ENCODE peak calls at places on chromosomes 1 and 21, in four cellular contexts. One of them, this sample, is unnamed.

GRCh38 chr1:22918644-22919043 is 54.0 kb downstream of the LACTBL1 start:
- DNase-seq in ovary: no peak
- DNase-seq in adrenal gland: no peak
- DNase-seq in right cardiac atrium: no peak
- DNase-seq in this sample: no peak

GRCh38 chr1:19034721-19035120 is 78.2 kb upstream of the IFFO2 start:
- DNase-seq in ovary: no peak
- DNase-seq in adrenal gland: no peak
- DNase-seq in right cardiac atrium: no peak
- DNase-seq in this sample: peak

GRCh38 chr1:54413295-54413694 is 7.1 kb upstream of the SSBP3 start:
- DNase-seq in ovary: peak
- DNase-seq in adrenal gland: peak
- DNase-seq in right cardiac atrium: peak
- DNase-seq in this sample: peak

GRCh38 chr1:43267818-43268425 is 1.9 kb upstream of the TMEM125 start:
- DNase-seq in ovary: no peak
- DNase-seq in adrenal gland: no peak
- DNase-seq in right cardiac atrium: no peak
- DNase-seq in this sample: no peak

GRCh38 chr1:155178441-155179106 is 4.9 kb downstream of the TRIM46 start:
- DNase-seq in ovary: peak
- DNase-seq in adrenal gland: peak
- DNase-seq in right cardiac atrium: peak
- DNase-seq in this sample: peak

GRCh38 chr1:119353851-119354250 is 14.7 kb upstream of the HAO2 start:
- DNase-seq in ovary: no peak
- DNase-seq in adrenal gland: no peak
- DNase-seq in right cardiac atrium: no peak
- DNase-seq in this sample: no peak

GRCh38 chr1:117059334-117059677 is 820 bp upstream of the TTF2 start:
- DNase-seq in ovary: peak
- DNase-seq in adrenal gland: peak
- DNase-seq in right cardiac atrium: peak
- DNase-seq in this sample: peak

GRCh38 chr1:114153051-114153620 is 533 bp downstream of the SYT6 start:
- DNase-seq in ovary: peak
- DNase-seq in adrenal gland: peak
- DNase-seq in right cardiac atrium: peak
- DNase-seq in this sample: peak

GRCh38 chr1:55134152-55134808 is 80.9 kb downstream of the USP24 start:
- DNase-seq in ovary: no peak
- DNase-seq in adrenal gland: no peak
- DNase-seq in right cardiac atrium: no peak
- DNase-seq in this sample: no peak

GRCh38 chr1:155978325-155978972 is at the start of gene ARHGEF2:
- DNase-seq in ovary: peak
- DNase-seq in adrenal gland: peak
- DNase-seq in right cardiac atrium: peak
- DNase-seq in this sample: peak

GRCh38 chr1:225896937-225897549 is 8.1 kb upstream of the LEFTY1 start:
- DNase-seq in ovary: no peak
- DNase-seq in adrenal gland: no peak
- DNase-seq in right cardiac atrium: no peak
- DNase-seq in this sample: peak

GRCh38 chr1:63148825-63149645 is 173.3 kb upstream of the FOXD3 start:
- DNase-seq in ovary: no peak
- DNase-seq in adrenal gland: peak
- DNase-seq in right cardiac atrium: no peak
- DNase-seq in this sample: no peak

GRCh38 chr1:112710586-112710985 is 3.7 kb upstream of the RHOC start:
- DNase-seq in ovary: no peak
- DNase-seq in adrenal gland: no peak
- DNase-seq in right cardiac atrium: no peak
- DNase-seq in this sample: no peak

GRCh38 chr1:169483500-169483966 is 2.2 kb downstream of the SLC19A2 start:
- DNase-seq in ovary: no peak
- DNase-seq in adrenal gland: peak
- DNase-seq in right cardiac atrium: no peak
- DNase-seq in this sample: no peak

GRCh38 chr1:7615138-7615537 is 156.0 kb upstream of the VAMP3 start:
- DNase-seq in ovary: peak
- DNase-seq in adrenal gland: no peak
- DNase-seq in right cardiac atrium: no peak
- DNase-seq in this sample: peak

GRCh38 chr1:39695011-39695410 is 3.8 kb upstream of the HPCAL4 start:
- DNase-seq in ovary: no peak
- DNase-seq in adrenal gland: no peak
- DNase-seq in right cardiac atrium: no peak
- DNase-seq in this sample: no peak

GRCh38 chr21:42525228-42525604 is 11.6 kb downstream of the SLC37A1 start:
- DNase-seq in ovary: peak
- DNase-seq in adrenal gland: peak
- DNase-seq in right cardiac atrium: no peak
- DNase-seq in this sample: no peak

GRCh38 chr21:36690637-36691538 is 8.0 kb upstream of the SIM2 start:
- DNase-seq in ovary: no peak
- DNase-seq in adrenal gland: no peak
- DNase-seq in right cardiac atrium: no peak
- DNase-seq in this sample: no peak

DNA sequence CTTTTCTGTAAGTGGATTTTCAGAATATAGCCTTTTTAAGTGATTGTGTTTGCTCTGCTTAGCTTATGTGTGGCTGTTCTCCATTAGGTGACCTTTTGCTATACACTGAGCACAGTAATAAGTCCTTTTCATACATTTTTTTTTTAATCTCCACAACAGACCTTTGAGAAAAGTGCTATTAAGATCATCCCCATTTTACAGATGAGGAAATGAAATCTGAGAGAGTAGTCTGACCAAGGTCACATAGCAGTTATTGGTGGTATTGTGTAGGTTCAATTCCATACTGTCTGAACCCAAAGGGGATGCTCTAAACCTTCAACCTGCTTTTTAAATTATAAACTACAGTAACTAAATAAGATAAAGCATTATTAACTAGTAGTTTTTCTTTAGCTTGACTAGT is 1.7 kb downstream of the PRRC2C start:
- DNase-seq in ovary: no peak
- DNase-seq in adrenal gland: no peak
- DNase-seq in right cardiac atrium: no peak
- DNase-seq in this sample: no peak
- H3K4me3 ChIP-seq in ovary: peak
- H3K4me3 ChIP-seq in adrenal gland: no peak
- H3K4me3 ChIP-seq in right cardiac atrium: peak
- H3K4me3 ChIP-seq in this sample: peak

GRCh38 chr1:219387211-219387610 is 213.5 kb downstream of the LYPLAL1 start:
- DNase-seq in ovary: no peak
- DNase-seq in adrenal gland: no peak
- DNase-seq in right cardiac atrium: no peak
- DNase-seq in this sample: no peak
- H3K27ac ChIP-seq in ovary: no peak
- H3K27ac ChIP-seq in adrenal gland: no peak
- H3K27ac ChIP-seq in right cardiac atrium: no peak
- H3K27ac ChIP-seq in this sample: no peak

GRCh38 chr1:24484208-24484607 is 18.4 kb upstream of the RCAN3 start:
- DNase-seq in ovary: no peak
- DNase-seq in adrenal gland: no peak
- DNase-seq in right cardiac atrium: no peak
- DNase-seq in this sample: no peak

GRCh38 chr1:24483441-24483840 is 19.2 kb upstream of the RCAN3 start:
- DNase-seq in ovary: no peak
- DNase-seq in adrenal gland: no peak
- DNase-seq in right cardiac atrium: no peak
- DNase-seq in this sample: no peak

GRCh38 chr1:24486296-24487065 is 16.2 kb upstream of the RCAN3 start:
- DNase-seq in ovary: no peak
- DNase-seq in adrenal gland: no peak
- DNase-seq in right cardiac atrium: no peak
- DNase-seq in this sample: no peak

GRCh38 chr1:24481843-24482610 is 20.6 kb upstream of the RCAN3 start:
- DNase-seq in ovary: no peak
- DNase-seq in adrenal gland: no peak
- DNase-seq in right cardiac atrium: no peak
- DNase-seq in this sample: no peak

GRCh38 chr1:24481098-24481497 is 21.5 kb upstream of the RCAN3 start:
- DNase-seq in ovary: no peak
- DNase-seq in adrenal gland: no peak
- DNase-seq in right cardiac atrium: peak
- DNase-seq in this sample: no peak
- H3K4me3 ChIP-seq in ovary: no peak
- H3K4me3 ChIP-seq in adrenal gland: no peak
- H3K4me3 ChIP-seq in right cardiac atrium: no peak
- H3K4me3 ChIP-seq in this sample: no peak

GRCh38 chr1:205319081-205320018 is 2.2 kb downstream of the NUAK2 start:
- DNase-seq in ovary: peak
- DNase-seq in adrenal gland: peak
- DNase-seq in right cardiac atrium: peak
- DNase-seq in this sample: peak

GRCh38 chr1:205316179-205316578 is 5.4 kb downstream of the NUAK2 start:
- DNase-seq in ovary: no peak
- DNase-seq in adrenal gland: no peak
- DNase-seq in right cardiac atrium: peak
- DNase-seq in this sample: no peak

GRCh38 chr1:205318231-205318991 is 3.1 kb downstream of the NUAK2 start:
- DNase-seq in ovary: no peak
- DNase-seq in adrenal gland: no peak
- DNase-seq in right cardiac atrium: no peak
- DNase-seq in this sample: no peak

GRCh38 chr1:205314986-205315618 is 6.4 kb downstream of the NUAK2 start:
- DNase-seq in ovary: no peak
- DNase-seq in adrenal gland: no peak
- DNase-seq in right cardiac atrium: no peak
- DNase-seq in this sample: no peak

GRCh38 chr1:205317311-205317917 is 4.1 kb downstream of the NUAK2 start:
- DNase-seq in ovary: peak
- DNase-seq in adrenal gland: peak
- DNase-seq in right cardiac atrium: peak
- DNase-seq in this sample: peak
- H3K27ac ChIP-seq in ovary: no peak
- H3K27ac ChIP-seq in adrenal gland: peak
- H3K27ac ChIP-seq in right cardiac atrium: peak
- H3K27ac ChIP-seq in this sample: peak

GRCh38 chr1:239718997-239719628 is 332.7 kb downstream of the CHRM3 start:
- DNase-seq in ovary: no peak
- DNase-seq in adrenal gland: no peak
- DNase-seq in right cardiac atrium: no peak
- DNase-seq in this sample: no peak
- H3K4me3 ChIP-seq in ovary: no peak
- H3K4me3 ChIP-seq in adrenal gland: no peak
- H3K4me3 ChIP-seq in right cardiac atrium: no peak
- H3K4me3 ChIP-seq in this sample: no peak

GRCh38 chr21:44779417-44780139 is 22.0 kb downstream of the UBE2G2 start:
- DNase-seq in ovary: no peak
- DNase-seq in adrenal gland: no peak
- DNase-seq in right cardiac atrium: no peak
- DNase-seq in this sample: no peak
- H3K27ac ChIP-seq in ovary: no peak
- H3K27ac ChIP-seq in adrenal gland: no peak
- H3K27ac ChIP-seq in right cardiac atrium: no peak
- H3K27ac ChIP-seq in this sample: no peak

This sample was measured in kidney.